ENCODE peak calls at places on chromosomes 4 and X, in nine cellular contexts. W, T, F, K, H, I, Z, D and P are unnamed samples.

GRCh38 chrX:134908235-134908834 is 82.5 kb upstream of the SMIM10 start:
- ATAC-seq in Z (no peak), H (no peak), F (no peak), K (no peak), W (no peak), D (peak; percentile 60), I (peak; percentile 83), T (peak; percentile 82), P (peak; percentile 94)

GRCh38 chr4:83831588-83831987 is 295.7 kb downstream of the GPAT3 start:
- ATAC-seq in W (no peak), H (no peak), K (no peak), D (no peak), T (no peak), Z (no peak), F (no peak), I (no peak), P (no peak)

GRCh38 chrX:32545100-32545499 is 666.2 kb downstream of the DMD start:
- ATAC-seq in H (no peak), D (no peak), W (peak; percentile 68), I (no peak), K (no peak), Z (no peak), F (no peak), T (no peak), P (no peak)

GRCh38 chrX:153725039-153725831 is 579 bp downstream of the ABCD1 start:
- ATAC-seq in K (no peak), W (no peak), I (no peak), T (peak; percentile 4), F (no peak), H (no peak), D (no peak), Z (no peak), P (no peak)

GRCh38 chr4:74524985-74525384 is 80.0 kb downstream of the AREG start:
- ATAC-seq in Z (no peak), D (no peak), K (no peak), H (no peak), W (no peak), T (no peak), I (no peak), F (peak; percentile 46), P (no peak)

GRCh38 chr4:143344774-143345173 is 8.1 kb downstream of the GAB1 start:
- ATAC-seq in F (no peak), W (peak; percentile 77), K (no peak), H (no peak), T (no peak), I (no peak), Z (no peak), D (no peak), P (peak; percentile 25)

GRCh38 chrX:124231454-124231853 is 101.0 kb upstream of the TEX13D start:
- ATAC-seq in D (no peak), Z (no peak), H (no peak), K (no peak), I (no peak), F (no peak), W (no peak), T (no peak), P (no peak)

GRCh38 chr4:6445403-6446129 is 26.8 kb downstream of the PPP2R2C start:
- ATAC-seq in Z (no peak), I (no peak), W (no peak), D (no peak), H (no peak), T (no peak), K (no peak), F (no peak), P (no peak)

GRCh38 chrX:135112096-135112729 is 8.1 kb downstream of the ETDB start:
- ATAC-seq in T (peak; percentile 51), D (peak; percentile 90), I (no peak), Z (peak; percentile 58), W (no peak), K (peak; percentile 53), F (no peak), H (no peak), P (peak; percentile 87)

GRCh38 chr4:48360285-48360965 is 19.1 kb downstream of the SLAIN2 start:
- ATAC-seq in D (no peak), Z (no peak), I (no peak), W (no peak), H (no peak), K (no peak), F (no peak), T (no peak), P (peak; percentile 96)

GRCh38 chrX:25144043-25144940 is 128.5 kb upstream of the ARX start:
- ATAC-seq in W (no peak), D (peak; percentile 69), Z (no peak), K (peak; percentile 67), T (no peak), H (peak; percentile 63), I (peak; percentile 77), F (no peak), P (peak; percentile 93)

GRCh38 chrX:136867096-136867491 is 13.4 kb downstream of the RBMX start:
- ATAC-seq in K (peak; percentile 33), F (no peak), H (no peak), I (no peak), Z (no peak), D (no peak), T (no peak), W (no peak), P (no peak)

GRCh38 chrX:50799531-50799961 is 14.4 kb downstream of the SHROOM4 start:
- ATAC-seq in F (no peak), W (peak; percentile 41), H (no peak), I (no peak), T (no peak), D (no peak), K (no peak), Z (no peak), P (peak; percentile 26)

GRCh38 chrX:119055650-119056049 is 17.1 kb upstream of the CT47C1 start:
- ATAC-seq in I (no peak), F (no peak), Z (no peak), K (no peak), D (no peak), T (no peak), W (peak; percentile 90), H (no peak), P (peak; percentile 78)